ENCODE peak calls at places on chromosomes 5 and 9, in eight cellular contexts. G, B, K, V, W, P, E and S are unnamed samples.

GRCh38 chr9:5389109-5389732 is 48.5 kb downstream of the PLGRKT start:
- DNase-seq in G (no peak), B (no peak), K (no peak), V (no peak), W (no peak), P (no peak), E (no peak), S (no peak)

GRCh38 chr5:30981576-30981975 is 211.9 kb upstream of the CDH6 start:
- DNase-seq in G (no peak), B (no peak), K (no peak), V (no peak), W (no peak), P (no peak), E (no peak), S (no peak)

GRCh38 chr9:127629468-127630081 is 17.5 kb downstream of the STXBP1 start:
- DNase-seq in G (no peak), B (no peak), K (no peak), V (no peak), W (peak; percentile 47), P (no peak), E (no peak), S (no peak)

GRCh38 chr5:41043109-41043747 is 27.9 kb downstream of the MROH2B start:
- DNase-seq in G (no peak), B (no peak), K (no peak), V (no peak), W (no peak), P (no peak), E (no peak), S (no peak)

GRCh38 chr9:116549061-116549664 is 137.9 kb upstream of the TRIM32 start:
- DNase-seq in G (no peak), B (no peak), K (no peak), V (no peak), W (no peak), P (peak; percentile 17), E (no peak), S (peak; percentile 24)

GRCh38 chr5:7856855-7857254 is 5.9 kb upstream of the CFAP90 start:
- DNase-seq in G (no peak), B (peak; percentile 68), K (no peak), V (no peak), W (peak; percentile 60), P (no peak), E (no peak), S (peak; percentile 41)

GRCh38 chr5:122775713-122776084 is 819 bp downstream of the SNX2 start:
- DNase-seq in G (no peak), B (no peak), K (no peak), V (no peak), W (no peak), P (no peak), E (no peak), S (no peak)

GRCh38 chr5:95543017-95543705 is 11.6 kb downstream of the SKIC3 start:
- DNase-seq in G (no peak), B (no peak), K (no peak), V (no peak), W (peak; percentile 35), P (no peak), E (no peak), S (no peak)

GRCh38 chr5:51380603-51381207 is 2.5 kb upstream of the ISL1 start:
- DNase-seq in G (no peak), B (no peak), K (no peak), V (no peak), W (peak; percentile 33), P (no peak), E (no peak), S (peak; percentile 33)

GRCh38 chr5:168737066-168737465 is 157.9 kb upstream of the PANK3 start:
- DNase-seq in G (no peak), B (no peak), K (no peak), V (no peak), W (no peak), P (no peak), E (no peak), S (no peak)

GRCh38 chr9:127524373-127524772 is 73.1 kb downstream of the LRSAM1 start:
- DNase-seq in G (no peak), B (peak; percentile 61), K (no peak), V (no peak), W (no peak), P (no peak), E (no peak), S (no peak)

GRCh38 chr5:96958977-96959376 is 23.1 kb downstream of the LNPEP start:
- DNase-seq in G (no peak), B (no peak), K (no peak), V (no peak), W (no peak), P (no peak), E (no peak), S (no peak)

GRCh38 chr9:133141833-133142594 is 21.0 kb upstream of the RALGDS start:
- DNase-seq in G (no peak), B (no peak), K (no peak), V (peak; percentile 83), W (no peak), P (peak; percentile 34), E (no peak), S (no peak)

GRCh38 chr5:2752875-2753435 is 1.5 kb upstream of the IRX2 start:
- DNase-seq in G (no peak), B (no peak), K (no peak), V (no peak), W (no peak), P (no peak), E (no peak), S (no peak)

GRCh38 chr5:168685566-168685965 is 106.4 kb upstream of the PANK3 start:
- DNase-seq in G (no peak), B (no peak), K (no peak), V (no peak), W (no peak), P (no peak), E (no peak), S (no peak)

GRCh38 chr5:133189881-133190280 is 138.1 kb downstream of the HSPA4 start:
- DNase-seq in G (no peak), B (no peak), K (no peak), V (no peak), W (no peak), P (no peak), E (no peak), S (no peak)

GRCh38 chr5:132883261-132883834 is 9.9 kb downstream of the LEAP2 start:
- DNase-seq in G (no peak), B (peak; percentile 40), K (no peak), V (no peak), W (peak; percentile 58), P (peak; percentile 49), E (no peak), S (peak; percentile 50)

GRCh38 chr5:6190838-6191237 is 187.5 kb downstream of the MED10 start:
- DNase-seq in G (no peak), B (peak; percentile 51), K (no peak), V (no peak), W (no peak), P (no peak), E (no peak), S (no peak)

GRCh38 chr5:74418709-74419108 is 221.8 kb downstream of the ENC1 start:
- DNase-seq in G (no peak), B (no peak), K (no peak), V (no peak), W (no peak), P (no peak), E (no peak), S (no peak)

GRCh38 chr5:181189363-181189961 is 15.5 kb downstream of the TRIM7 start:
- DNase-seq in G (no peak), B (no peak), K (no peak), V (peak; percentile 23), W (no peak), P (peak; percentile 29), E (no peak), S (no peak)

GRCh38 chr5:181186022-181186421 is 19.0 kb downstream of the TRIM7 start:
- DNase-seq in G (no peak), B (no peak), K (no peak), V (no peak), W (no peak), P (no peak), E (no peak), S (no peak)

GRCh38 chr5:181186902-181187499 is 18.0 kb downstream of the TRIM7 start:
- DNase-seq in G (no peak), B (no peak), K (no peak), V (no peak), W (no peak), P (no peak), E (no peak), S (no peak)

GRCh38 chr5:181188700-181189362 is 16.2 kb downstream of the TRIM7 start:
- DNase-seq in G (peak; percentile 86), B (peak; percentile 82), K (no peak), V (peak; percentile 76), W (peak; percentile 37), P (peak; percentile 71), E (peak; percentile 71), S (peak; percentile 77)

GRCh38 chr5:181187500-181188213 is 17.3 kb downstream of the TRIM7 start:
- DNase-seq in G (peak; percentile 85), B (peak; percentile 87), K (no peak), V (peak; percentile 22), W (peak; percentile 62), P (peak; percentile 68), E (peak; percentile 53), S (peak; percentile 77)
- TF ChIP-seq CTCF in G (peak; percentile 65), B (peak; percentile 50), K (no peak), V (no peak), W (peak; percentile 40), P (no peak), E (peak; percentile 39), S (no peak)

GRCh38 chr5:138824924-138825863 is 49.9 kb downstream of the LRRTM2 start:
- DNase-seq in G (no peak), B (no peak), K (no peak), V (no peak), W (peak; percentile 32), P (no peak), E (no peak), S (no peak)
- TF ChIP-seq CTCF in G (peak; percentile 81), B (peak; percentile 72), K (no peak), V (peak; percentile 85), W (peak; percentile 30), P (peak; percentile 49), E (peak; percentile 67), S (peak; percentile 64)

GRCh38 chr5:18771097-18771610 is 1136.9 kb downstream of the TAF11L14 start:
- DNase-seq in G (no peak), B (no peak), K (no peak), V (no peak), W (no peak), P (no peak), E (no peak), S (no peak)

GRCh38 chr5:18778226-18778625 is 1144.0 kb downstream of the TAF11L14 start:
- DNase-seq in G (no peak), B (no peak), K (no peak), V (no peak), W (no peak), P (no peak), E (no peak), S (no peak)

DNA sequence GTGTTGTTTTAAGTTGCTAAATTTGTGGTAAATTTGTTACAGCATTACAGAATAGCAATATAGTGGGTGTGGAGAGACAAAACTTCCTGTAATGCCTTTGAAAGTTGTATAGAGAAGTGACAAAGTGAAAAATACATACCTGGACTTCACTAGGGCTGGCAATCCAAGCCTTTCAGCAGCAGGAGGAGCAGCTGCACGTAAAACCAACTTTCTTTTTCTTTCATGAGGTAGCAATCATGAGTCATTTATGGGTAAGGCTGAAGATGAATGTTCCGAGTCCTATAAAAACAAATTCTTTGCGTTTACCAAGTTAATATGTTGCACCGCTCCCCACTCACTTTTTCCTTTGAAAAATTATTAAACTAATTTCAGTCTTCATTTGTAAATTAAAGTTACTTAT is 1138.2 kb downstream of the TAF11L14 start:
- DNase-seq in G (no peak), B (no peak), K (no peak), V (no peak), W (peak; percentile 11), P (no peak), E (no peak), S (no peak)
- TF ChIP-seq CTCF in G (peak; percentile 56), B (peak; percentile 69), K (peak; percentile 46), V (no peak), W (peak; percentile 23), P (no peak), E (peak; percentile 57), S (no peak)

GRCh38 chr5:139575313-139575646 is 14.1 kb downstream of the UBE2D2 start:
- DNase-seq in G (no peak), B (no peak), K (no peak), V (no peak), W (no peak), P (no peak), E (no peak), S (no peak)
- TF ChIP-seq CTCF in G (no peak), B (peak; percentile 22), K (no peak), V (no peak), W (no peak), P (no peak), E (no peak), S (no peak)